ENCODE peak calls at places on chromosomes 1 and 21, in four cellular contexts. M is H1, N is K562, S is GM12878. E is an unnamed sample.

GRCh38 chr1:245716561-245716960 is 561.8 kb downstream of the KIF26B start:
- DNase-seq in M (no peak), S (no peak), N (no peak), E (no peak)

GRCh38 chr1:192401832-192402231 is 85.0 kb downstream of the RGS21 start:
- DNase-seq in M (no peak), S (no peak), N (no peak), E (no peak)

GRCh38 chr1:112637257-112638108 is 17.9 kb downstream of the CAPZA1 start:
- DNase-seq in S (no peak), N (no peak), M (no peak), E (no peak)

GRCh38 chr1:24108334-24109165 is 3.4 kb downstream of the MYOM3 start:
- DNase-seq in M (no peak), S (no peak), N (peak), E (no peak)

GRCh38 chr1:1680912-1681273 is 11.7 kb downstream of the SLC35E2B start:
- DNase-seq in M (no peak), N (no peak), S (no peak), E (peak)

GRCh38 chr1:1157914-1158710 is 15.6 kb upstream of the TTLL10 start:
- DNase-seq in S (no peak), N (peak), M (no peak), E (no peak)

GRCh38 chr1:174314433-174314832 is 133.3 kb upstream of the GPR52 start:
- DNase-seq in M (no peak), N (no peak), S (no peak), E (no peak)

GRCh38 chr1:83571536-83571935 is 427.4 kb downstream of the TTLL7 start:
- DNase-seq in M (no peak), S (no peak), N (no peak), E (no peak)

GRCh38 chr1:244012232-244012631 is 38.9 kb upstream of the ZBTB18 start:
- DNase-seq in M (no peak), S (no peak), N (no peak), E (no peak)

GRCh38 chr1:185045793-185046441 is 559 bp downstream of the RNF2 start:
- DNase-seq in N (peak), S (no peak), M (peak), E (peak)

GRCh38 chr1:42936309-42937078 is 22.2 kb downstream of the SLC2A1 start:
- DNase-seq in M (no peak), N (peak), S (no peak), E (no peak)

GRCh38 chr1:201745023-201745422 is 83.9 kb upstream of the IPO9 start:
- DNase-seq in S (no peak), M (no peak), N (no peak), E (no peak)

GRCh38 chr1:205066221-205066818 is 17.9 kb downstream of the TMEM81 start:
- DNase-seq in S (no peak), N (peak), M (no peak), E (peak)

GRCh38 chr21:37225440-37225839 is 41.7 kb downstream of the VPS26C start:
- DNase-seq in N (no peak), M (peak), S (no peak), E (no peak)

GRCh38 chr1:119712342-119713038 is 756 bp downstream of the PHGDH start:
- DNase-seq in S (no peak), N (peak), M (peak), E (peak)

GRCh38 chr1:221855156-221855555 is 113.3 kb upstream of the DUSP10 start:
- DNase-seq in N (no peak), S (no peak), M (no peak), E (no peak)

GRCh38 chr1:67058242-67058641 is 4.3 kb upstream of the SLC35D1 start:
- DNase-seq in M (no peak), S (no peak), N (no peak), E (no peak)

GRCh38 chr1:154344977-154345837 is 19.9 kb downstream of the ATP8B2 start:
- DNase-seq in M (peak), S (no peak), N (peak), E (peak)

GRCh38 chr1:27563407-27564263 is 40.3 kb downstream of the AHDC1 start:
- DNase-seq in N (peak), M (no peak), S (no peak), E (no peak)

GRCh38 chr1:204286841-204287387 is 72.8 kb downstream of the PLEKHA6 start:
- DNase-seq in M (no peak), N (peak), S (no peak), E (peak)

GRCh38 chr1:228283476-228284147 is 75.8 kb downstream of the OBSCN start:
- DNase-seq in S (no peak), N (no peak), M (no peak), E (no peak)

GRCh38 chr1:21956720-21957552 is 19.8 kb upstream of the HSPG2 start:
- DNase-seq in S (no peak), N (peak), M (no peak), E (peak)

GRCh38 chr1:196698993-196699392 is 47.1 kb downstream of the CFH start:
- DNase-seq in N (no peak), S (no peak), M (no peak), E (no peak)

GRCh38 chr1:202023033-202023433 is 12.6 kb downstream of the ELF3 start:
- DNase-seq in S (no peak), M (no peak), N (peak), E (no peak)

GRCh38 chr1:107895403-107896181 is 69.4 kb downstream of the VAV3 start:
- DNase-seq in S (no peak), N (no peak), M (no peak), E (no peak)

GRCh38 chr1:216566809-216567208 is 143.6 kb upstream of the USH2A start:
- DNase-seq in N (no peak), M (no peak), S (no peak), E (no peak)

GRCh38 chr1:38284953-38285352 is 238.4 kb upstream of the POU3F1 start:
- DNase-seq in S (no peak), M (peak), N (no peak), E (no peak)

GRCh38 chr1:81834921-81835698 is 34.4 kb downstream of the ADGRL2 start:
- DNase-seq in S (no peak), N (no peak), M (no peak), E (no peak)

GRCh38 chr1:29304025-29304684 is 67.8 kb downstream of the PTPRU start:
- DNase-seq in M (no peak), N (no peak), S (no peak), E (no peak)

GRCh38 chr1:119569095-119569494 is 62.1 kb downstream of the HSD3B1 start:
- DNase-seq in S (no peak), N (no peak), M (no peak), E (no peak)

GRCh38 chr21:43031121-43031624 is 44.5 kb downstream of the CBS start:
- DNase-seq in N (no peak), S (no peak), M (no peak), E (no peak)

DNA sequence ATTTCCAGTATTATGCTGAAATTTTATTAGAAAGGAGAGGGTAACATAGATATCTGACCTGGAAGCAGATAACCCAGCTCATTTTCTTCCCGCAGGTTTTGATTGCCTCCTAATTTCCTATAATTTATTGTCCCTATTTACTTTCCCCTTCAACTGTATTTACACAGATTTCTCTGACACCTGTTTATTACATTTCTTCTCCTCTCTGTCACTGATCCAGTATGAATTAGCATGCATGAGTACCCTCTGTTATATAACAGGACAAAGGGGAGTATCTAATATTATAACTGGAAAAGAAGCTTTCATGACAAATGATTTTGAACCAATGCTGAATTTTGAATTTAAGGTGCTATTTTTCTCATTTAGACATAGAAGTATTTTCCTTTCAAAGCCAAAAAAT is 37.4 kb downstream of the DENND1B start:
- DNase-seq in S (no peak), M (no peak), N (no peak), E (no peak)
- TF ChIP-seq NRF1 in S (no peak), M (no peak), N (no peak), E (no peak)

GRCh38 chr21:45386336-45386727 is 18.6 kb upstream of the COL18A1 start:
- DNase-seq in N (no peak), S (no peak), M (no peak), E (no peak)

GRCh38 chr21:45387506-45387905 is 17.5 kb upstream of the COL18A1 start:
- DNase-seq in M (no peak), N (no peak), S (no peak), E (no peak)

GRCh38 chr21:45385549-45386050 is 19.4 kb upstream of the COL18A1 start:
- DNase-seq in S (no peak), N (no peak), M (no peak), E (no peak)

GRCh38 chr21:45388011-45388521 is 16.9 kb upstream of the COL18A1 start:
- DNase-seq in N (no peak), S (no peak), M (no peak), E (no peak)

DNA sequence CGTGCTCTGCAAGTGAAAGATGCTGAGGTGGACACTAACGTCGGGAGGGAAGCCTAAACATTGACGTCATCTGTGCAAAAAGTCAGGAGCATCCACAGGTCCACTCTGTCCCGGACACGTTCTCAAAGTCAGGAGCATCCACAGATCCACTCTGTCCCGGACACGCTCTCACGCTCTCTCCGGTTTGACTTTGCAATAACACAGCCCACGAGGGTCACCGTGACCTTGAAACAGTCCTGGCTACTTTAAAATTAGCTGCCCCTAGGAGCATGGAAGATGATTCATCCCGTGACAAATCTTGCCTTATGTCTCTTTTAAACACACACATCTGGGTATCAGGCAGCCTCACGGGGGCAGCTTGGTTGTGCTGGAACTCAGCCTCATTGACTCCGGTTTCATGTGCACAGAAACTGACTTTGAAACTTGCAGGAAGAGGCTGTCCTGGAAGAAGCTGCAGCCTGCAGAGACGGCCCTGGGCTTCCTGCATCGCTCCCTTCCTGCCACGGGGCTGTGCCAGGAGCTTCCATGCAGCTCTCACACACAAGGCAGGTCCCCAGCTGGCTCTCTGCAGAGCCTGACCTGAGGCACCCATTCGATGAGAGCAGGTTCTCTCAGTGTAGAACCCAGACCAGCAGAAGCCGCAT is 18.1 kb upstream of the COL18A1 start:
- DNase-seq in N (peak), S (no peak), M (no peak), E (peak)
- TF ChIP-seq NRF1 in N (no peak), S (no peak), M (no peak), E (no peak)

DNA sequence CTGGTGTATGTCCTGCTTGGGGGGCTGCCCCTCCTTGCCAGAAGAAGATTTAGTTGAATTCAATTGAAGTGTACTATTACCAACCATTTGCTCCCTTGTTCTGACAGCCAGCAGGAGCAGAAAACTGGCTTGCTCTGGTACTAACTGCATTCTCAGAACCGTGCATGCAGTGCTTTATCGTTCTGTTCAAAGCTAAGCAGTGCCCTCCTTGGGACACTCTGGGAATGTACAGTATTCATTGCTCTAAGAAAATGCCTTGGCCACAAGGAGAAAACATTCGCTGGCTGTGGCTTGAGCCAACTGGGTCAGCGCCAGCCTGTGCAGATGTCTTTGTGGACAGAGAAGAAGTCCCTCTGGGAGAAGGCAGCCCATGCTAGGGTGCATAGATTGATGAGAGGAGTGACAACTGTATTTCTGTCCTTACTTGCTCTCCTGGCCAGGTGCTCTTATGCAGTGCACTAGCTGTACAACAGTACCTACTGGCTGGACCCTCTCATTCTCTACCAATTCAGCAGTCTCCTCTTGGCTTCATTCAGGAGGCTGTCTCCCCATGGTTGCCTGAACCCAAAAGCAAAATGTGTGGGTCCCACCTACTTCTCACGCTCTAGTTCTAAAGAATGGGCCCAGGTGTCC is 61.5 kb upstream of the DIRAS3 start:
- DNase-seq in S (no peak), N (peak), M (peak), E (peak)
- TF ChIP-seq NRF1 in S (no peak), N (no peak), M (no peak), E (no peak)

DNA sequence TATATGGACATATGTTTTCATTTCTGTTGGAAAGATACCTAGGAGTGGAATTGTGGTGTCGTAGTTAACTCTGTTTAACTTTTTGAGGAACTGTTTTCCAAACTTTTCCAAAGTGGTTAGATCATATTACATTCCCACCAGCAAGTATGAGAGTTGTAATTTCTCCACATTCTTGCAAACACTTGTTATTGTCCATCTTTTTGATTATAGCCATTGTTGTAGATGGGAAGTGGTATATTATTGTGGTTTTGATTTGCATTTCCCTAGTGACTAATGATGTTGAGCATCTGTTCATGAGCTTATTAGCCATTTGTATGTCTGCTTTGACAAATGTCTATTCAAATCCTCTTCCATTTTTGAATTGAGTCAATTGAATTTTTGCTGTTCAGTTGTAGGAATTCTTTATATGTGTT is 19.8 kb downstream of the CAMTA1 start:
- DNase-seq in N (no peak), M (no peak), S (peak), E (no peak)
- TF ChIP-seq NRF1 in N (no peak), M (no peak), S (no peak), E (no peak)

GRCh38 chr1:53365405-53366063 is 37.7 kb upstream of the LRP8 start:
- DNase-seq in S (no peak), M (peak), N (no peak), E (no peak)
- TF ChIP-seq NRF1 in S (no peak), M (no peak), N (no peak), E (no peak)

GRCh38 chr1:3251810-3252429 is 182.9 kb downstream of the PRDM16 start:
- DNase-seq in N (no peak), S (no peak), M (no peak), E (no peak)
- TF ChIP-seq NRF1 in N (no peak), S (no peak), M (no peak), E (no peak)

E was measured in SK-N-SH.